ENCODE peak calls at places on chromosomes 5 and 9, in five cellular contexts. L is adrenal gland, H is IMR-90, W is prostate gland, T is H1. N is an unnamed sample. For H3K27me3, the result is how much of the 10 kb centered on the place peaks cover.

GRCh38 chr5:87369431-87369830 is 43.3 kb downstream of the CCNH start:
- DNase-seq in L (no peak), H (no peak), W (no peak), T (no peak), N (no peak)

GRCh38 chr5:138033275-138033808 is 463 bp upstream of the FAM13B start:
- DNase-seq in L (peak), H (no peak), W (peak), T (no peak), N (no peak)

GRCh38 chr9:96327694-96328352 is 25.8 kb upstream of the HSD17B3 start:
- DNase-seq in L (peak), H (peak), W (peak), T (no peak), N (no peak)

GRCh38 chr9:128118971-128119665 is 8.4 kb downstream of the PTGES2 start:
- DNase-seq in L (peak), H (no peak), W (no peak), T (no peak), N (peak)

GRCh38 chr9:98108540-98109031 is 10.4 kb downstream of the TRIM14 start:
- DNase-seq in L (no peak), H (no peak), W (no peak), T (no peak), N (no peak)

GRCh38 chr9:112112941-112113399 is 62.1 kb downstream of the SUSD1 start:
- DNase-seq in L (peak), H (no peak), W (peak), T (peak), N (no peak)

GRCh38 chr5:77935516-77936364 is 159.6 kb upstream of the TBCA start:
- DNase-seq in L (no peak), H (no peak), W (no peak), T (no peak), N (no peak)

GRCh38 chr9:137222190-137223077 is at the start of gene RNF208:
- DNase-seq in L (no peak), H (no peak), W (no peak), T (no peak), N (no peak)

GRCh38 chr5:180399931-180400330 is 46.8 kb upstream of the GFPT2 start:
- DNase-seq in L (no peak), H (no peak), W (no peak), T (no peak), N (no peak)

GRCh38 chr5:135223404-135223803 is 175.6 kb downstream of the MACROH2A1 start:
- DNase-seq in L (peak), H (no peak), W (no peak), T (no peak), N (peak)

GRCh38 chr5:135140805-135141204 is 106.8 kb upstream of the PITX1 start:
- DNase-seq in L (no peak), H (peak), W (no peak), T (no peak), N (peak)

GRCh38 chr5:84961903-84962302 is 577.2 kb upstream of the EDIL3 start:
- DNase-seq in L (no peak), H (no peak), W (no peak), T (no peak), N (no peak)

GRCh38 chr5:67878911-67879310 is 336.6 kb upstream of the PIK3R1 start:
- DNase-seq in L (no peak), H (no peak), W (no peak), T (no peak), N (no peak)

GRCh38 chr9:113645972-113646241 is 182.4 kb downstream of the RGS3 start:
- DNase-seq in L (no peak), H (no peak), W (no peak), T (no peak), N (peak)

GRCh38 chr9:123081824-123082223 is 48.4 kb downstream of the GPR21 start:
- DNase-seq in L (no peak), H (peak), W (no peak), T (no peak), N (no peak)

GRCh38 chr5:173231996-173232498 is 3.0 kb downstream of the NKX2-5 start:
- DNase-seq in L (no peak), H (no peak), W (no peak), T (no peak), N (no peak)
- H3K27me3 ChIP-seq in L (half or more), H (half or more), W (half or more), T (half or more), N (half or more)

GRCh38 chr5:91381134-91381773 is 1.9 kb downstream of the ARRDC3 start:
- DNase-seq in L (no peak), H (no peak), W (no peak), T (no peak), N (no peak)
- TF ChIP-seq POLR2A in L (peak), H (peak), W (no peak), T (peak), N (no peak)

GRCh38 chr9:81083062-81083461 is 606.3 kb downstream of the TLE1 start:
- DNase-seq in L (peak), H (peak), W (no peak), T (no peak), N (peak)
- TF ChIP-seq CTCF in L (no peak), H (peak), W (no peak), T (peak), N (peak)

GRCh38 chr5:131767891-131768290 is 28.9 kb downstream of the FNIP1 start:
- DNase-seq in L (no peak), H (no peak), W (no peak), T (no peak), N (no peak)
- H3K27me3 ChIP-seq in L (under half), H (under half), W (under half), T (under half), N (under half)

GRCh38 chr9:36928210-36928609 is 105.9 kb downstream of the PAX5 start:
- DNase-seq in L (no peak), H (no peak), W (no peak), T (no peak), N (no peak)
- TF ChIP-seq POLR2A in L (no peak), H (no peak), W (no peak), T (no peak), N (no peak)

GRCh38 chr9:109704546-109704945 is 75.5 kb upstream of the PALM2AKAP2 start:
- DNase-seq in L (no peak), H (no peak), W (no peak), T (no peak), N (no peak)

GRCh38 chr9:109705515-109705914 is 74.5 kb upstream of the PALM2AKAP2 start:
- DNase-seq in L (no peak), H (peak), W (no peak), T (no peak), N (no peak)

GRCh38 chr9:109708507-109708945 is 71.5 kb upstream of the PALM2AKAP2 start:
- DNase-seq in L (no peak), H (peak), W (no peak), T (no peak), N (no peak)

GRCh38 chr9:109707355-109707754 is 72.6 kb upstream of the PALM2AKAP2 start:
- DNase-seq in L (no peak), H (no peak), W (no peak), T (no peak), N (no peak)

GRCh38 chr9:109709881-109710280 is 70.1 kb upstream of the PALM2AKAP2 start:
- DNase-seq in L (no peak), H (no peak), W (no peak), T (no peak), N (no peak)
- TF ChIP-seq CTCF in L (no peak), H (no peak), W (no peak), T (no peak), N (no peak)

N was measured in sigmoid colon.